ENCODE peak calls at places on chromosomes 12 and 14, in seven cellular contexts. M, P, D, T, L, Q and N are unnamed samples.

GRCh38 chr12:57444744-57445143 is 10.2 kb downstream of the INHBC start:
- DNase-seq in M (no peak), P (no peak), D (no peak), Q (no peak), L (no peak), T (no peak), N (peak; percentile 6)

GRCh38 chr12:123063535-123063934 is 83.1 kb downstream of the ARL6IP4 start:
- DNase-seq in Q (no peak), P (no peak), D (no peak), T (no peak), L (no peak), M (no peak), N (no peak)

GRCh38 chr12:120039711-120040110 is 50.7 kb downstream of the BICDL1 start:
- DNase-seq in L (no peak), P (no peak), Q (no peak), D (no peak), T (no peak), M (no peak), N (no peak)

GRCh38 chr12:88866881-88867280 is 286.6 kb upstream of the KITLG start:
- DNase-seq in Q (no peak), L (no peak), D (no peak), M (no peak), T (no peak), P (no peak), N (no peak)

GRCh38 chr12:130220361-130220760 is 58.1 kb downstream of the FZD10 start:
- DNase-seq in P (no peak), M (no peak), Q (no peak), T (no peak), D (no peak), L (no peak), N (no peak)

GRCh38 chr14:91366749-91367148 is 50.9 kb downstream of the CCDC88C start:
- DNase-seq in T (no peak), L (no peak), Q (no peak), P (no peak), M (no peak), D (no peak), N (no peak)

GRCh38 chr14:86640288-86640687 is 1110.3 kb downstream of the FLRT2 start:
- DNase-seq in D (no peak), T (no peak), P (no peak), Q (no peak), M (no peak), L (no peak), N (no peak)

GRCh38 chr12:122076743-122077495 is 1.6 kb upstream of the MLXIP start:
- DNase-seq in D (peak; percentile 62), P (no peak), Q (no peak), M (no peak), L (no peak), T (peak; percentile 58), N (peak; percentile 79)

GRCh38 chr12:69329669-69330428 is 18.3 kb upstream of the LYZ start:
- DNase-seq in P (no peak), D (peak; percentile 54), Q (no peak), T (no peak), M (no peak), L (no peak), N (no peak)

GRCh38 chr14:71143391-71144290 is 236.4 kb downstream of the PCNX1 start:
- DNase-seq in M (no peak), T (no peak), Q (no peak), D (peak; percentile 70), P (no peak), L (no peak), N (no peak)

GRCh38 chr14:70563869-70564268 is 29.1 kb upstream of the ADAM20 start:
- DNase-seq in M (no peak), L (no peak), T (no peak), Q (no peak), D (no peak), P (no peak), N (no peak)

GRCh38 chr14:104972301-104973211 is 5.6 kb downstream of the AHNAK2 start:
- DNase-seq in L (peak; percentile 86), Q (no peak), T (peak; percentile 94), D (peak; percentile 89), P (no peak), M (peak; percentile 81), N (peak; percentile 71)

GRCh38 chr12:76878045-76878898 is 547 bp downstream of the CSRP2 start:
- DNase-seq in L (peak; percentile 15), M (no peak), Q (no peak), T (peak; percentile 70), D (no peak), P (no peak), N (no peak)

GRCh38 chr12:133130038-133130807 is at the start of the genes ZNF10 and ZNF891:
- DNase-seq in T (peak; percentile 97), L (no peak), P (peak; percentile 76), Q (peak; percentile 95), D (peak; percentile 98), M (peak; percentile 96), N (peak; percentile 99)

GRCh38 chr12:133120385-133121191 is 9.5 kb downstream of the ZNF891 start:
- DNase-seq in M (no peak), Q (no peak), L (no peak), P (no peak), D (no peak), T (no peak), N (no peak)

GRCh38 chr12:133129368-133130037 is 571 bp downstream of the ZNF891 start:
- DNase-seq in L (no peak), D (no peak), M (no peak), T (no peak), P (no peak), Q (no peak), N (peak; percentile 75)

DNA sequence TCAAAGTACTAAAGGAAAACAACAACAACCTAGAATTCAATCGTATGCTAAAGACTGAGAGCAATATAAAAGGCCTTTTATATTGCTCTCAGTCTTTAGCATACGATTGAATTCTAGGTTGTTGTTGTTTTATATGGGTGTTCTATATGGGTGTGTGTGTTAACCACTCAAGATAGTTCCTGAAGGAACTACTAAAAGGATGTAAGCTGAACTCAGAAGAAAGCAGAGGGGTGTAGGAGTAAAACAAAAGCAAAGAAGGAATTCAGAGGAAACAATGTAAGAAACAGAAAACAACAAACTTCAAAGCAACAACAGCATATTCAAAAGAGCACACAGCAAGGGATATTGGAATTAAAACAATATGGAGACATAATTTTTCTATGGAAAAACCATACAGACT is 5.4 kb downstream of the ZNF891 start:
- DNase-seq in D (no peak), L (no peak), Q (no peak), M (no peak), P (no peak), T (no peak), N (no peak)
- H3K9me3 ChIP-seq in D (peaks cover 88% of the 10 kb centered on the region), L (peaks cover 17% of the 10 kb centered on the region), Q (peaks cover 69% of the 10 kb centered on the region), M (peaks cover 28% of the 10 kb centered on the region), P (peaks cover 95% of the 10 kb centered on the region), T (peaks cover 63% of the 10 kb centered on the region), N (peaks cover 95% of the 10 kb centered on the region)

GRCh38 chr12:104213952-104214351 is 1.6 kb upstream of the TXNRD1 start:
- DNase-seq in M (no peak), T (no peak), Q (no peak), D (no peak), L (no peak), P (no peak), N (no peak)
- H3K27ac ChIP-seq in M (no peak overlapping the region), T (no peak overlapping the region), Q (no peak overlapping the region), D (no peak overlapping the region), L (no peak overlapping the region), P (no peak overlapping the region), N (no peak overlapping the region)

DNA sequence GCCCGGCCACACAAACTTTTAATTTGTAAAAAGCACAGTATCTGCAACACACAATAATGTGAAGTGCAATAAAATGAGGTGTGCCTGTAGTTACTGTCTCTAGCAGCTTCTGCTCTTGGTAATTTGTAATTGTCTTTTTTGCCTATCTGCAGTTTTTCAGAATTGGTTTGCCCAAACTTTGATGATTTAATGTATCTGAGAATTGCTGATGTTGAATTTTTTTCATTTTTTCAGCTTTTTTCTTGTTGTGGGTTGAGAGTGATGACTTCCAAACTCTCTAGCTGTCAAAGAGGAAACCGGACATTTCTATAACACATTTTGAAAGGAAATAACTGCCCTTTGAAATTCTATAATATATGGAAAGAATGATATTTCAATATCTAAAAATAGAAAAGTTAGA is 236.9 kb downstream of the RERGL start:
- DNase-seq in T (no peak), P (no peak), D (no peak), M (no peak), Q (no peak), L (no peak), N (no peak)
- H3K9me3 ChIP-seq in T (peaks cover 6% of the 10 kb centered on the region), P (no peaks in the 10 kb centered on the region), D (no peaks in the 10 kb centered on the region), M (no peaks in the 10 kb centered on the region), Q (no peaks in the 10 kb centered on the region), L (no peaks in the 10 kb centered on the region), N (peaks cover 19% of the 10 kb centered on the region)

DNA sequence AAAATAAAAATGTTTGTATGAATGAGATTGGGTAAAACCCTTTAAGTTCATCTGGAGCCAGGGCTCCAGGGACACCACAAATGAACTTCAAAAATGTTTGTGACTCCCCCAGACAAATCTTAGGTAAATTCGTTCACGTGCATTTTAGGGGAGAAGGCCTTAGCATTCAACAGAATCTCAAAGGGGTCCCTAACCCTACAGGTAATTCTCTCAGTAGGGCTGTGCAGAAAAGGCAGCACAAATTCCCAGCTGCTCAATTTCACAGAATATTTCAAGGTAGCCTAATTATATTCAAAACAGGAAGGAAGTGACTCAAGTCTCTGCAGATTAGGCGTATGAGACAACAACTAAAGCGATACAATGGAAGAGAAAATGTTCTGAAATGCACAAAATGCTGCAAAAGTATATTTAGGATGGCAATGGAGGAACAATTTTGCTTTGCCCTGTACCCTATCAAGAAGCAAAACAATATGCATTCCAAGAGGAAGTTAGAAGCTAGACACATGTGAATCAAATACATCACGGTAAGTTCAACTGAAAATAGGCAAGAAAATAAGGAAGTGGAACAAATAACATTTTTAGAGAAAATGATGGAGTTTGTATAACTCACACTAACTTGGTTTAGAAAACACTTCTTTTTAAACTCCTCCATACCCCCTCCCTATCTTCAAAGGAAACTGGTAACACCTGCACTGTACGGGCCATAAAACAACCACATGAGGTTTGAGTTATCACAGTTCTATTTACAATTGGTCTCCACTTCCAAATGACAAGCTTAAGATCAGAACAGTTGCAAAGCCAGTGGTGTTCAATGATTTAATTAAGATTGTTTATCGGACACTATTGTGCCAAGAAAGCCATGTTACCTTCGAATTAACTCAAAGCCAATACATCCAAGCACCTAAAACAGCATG is 1.6 kb downstream of the GIT2 start:
- DNase-seq in T (no peak), P (no peak), Q (no peak), L (no peak), M (no peak), D (no peak), N (no peak)
- H3K27ac ChIP-seq in T (no peak overlapping the region), P (no peak overlapping the region), Q (peak overlapping the region; percentile 76), L (no peak overlapping the region), M (peak overlapping the region; percentile 49), D (peak overlapping the region; percentile 87), N (peak overlapping the region; percentile 99)

GRCh38 chr14:65769151-65769550 is 356.6 kb downstream of the FUT8 start:
- DNase-seq in M (no peak), P (no peak), Q (no peak), T (no peak), L (no peak), D (no peak), N (no peak)
- H3K9me3 ChIP-seq in M (peaks cover 2% of the 10 kb centered on the region), P (no peaks in the 10 kb centered on the region), Q (no peaks in the 10 kb centered on the region), T (no peaks in the 10 kb centered on the region), L (no peaks in the 10 kb centered on the region), D (no peaks in the 10 kb centered on the region), N (no peaks in the 10 kb centered on the region)